ENCODE peak calls at places on chromosomes 13 and 19, in ten cellular contexts. B, A, T, K, Z, N, L, I, D and G are unnamed samples.

GRCh38 chr19:56091751-56092546 is 29.1 kb downstream of the ZNF787 start:
- DNase-seq in A (no peak), T (no peak), L (no peak), Z (no peak), B (no peak), K (no peak), I (no peak), N (no peak), D (no peak), G (no peak)

GRCh38 chr19:13951799-13952153 is 533 bp upstream of the DCAF15 start:
- DNase-seq in L (no peak), B (no peak), K (no peak), D (no peak), I (no peak), Z (no peak), T (no peak), N (no peak), A (no peak), G (no peak)

GRCh38 chr19:53086949-53087348 is 16.3 kb downstream of the ZNF160 start:
- DNase-seq in I (no peak), Z (no peak), D (peak), A (peak), T (no peak), L (no peak), N (peak), K (no peak), B (no peak), G (no peak)

GRCh38 chr19:48779636-48780035 is 24.3 kb downstream of the FGF21 start:
- DNase-seq in B (no peak), N (no peak), L (no peak), A (no peak), K (no peak), D (no peak), I (no peak), T (no peak), Z (no peak), G (no peak)

GRCh38 chr13:39468306-39468705 is 134.7 kb downstream of the LHFPL6 start:
- DNase-seq in T (no peak), Z (no peak), L (no peak), N (no peak), K (no peak), D (no peak), B (no peak), A (no peak), I (no peak), G (no peak)

GRCh38 chr13:74449811-74450524 is 315.8 kb upstream of the KLF12 start:
- DNase-seq in B (no peak), K (no peak), D (no peak), N (no peak), Z (no peak), L (no peak), I (no peak), T (no peak), A (no peak), G (no peak)

GRCh38 chr19:42529248-42529764 is 1.0 kb upstream of the CEACAM1 start:
- DNase-seq in Z (peak), T (peak), D (peak), I (peak), L (peak), A (peak), N (peak), K (peak), B (peak), G (peak)

GRCh38 chr19:57747472-57747807 is 825 bp downstream of the ZNF776 start:
- DNase-seq in N (no peak), I (no peak), B (no peak), A (no peak), K (no peak), Z (no peak), T (no peak), L (no peak), D (no peak), G (no peak)

GRCh38 chr13:27921421-27921960 is 1.7 kb downstream of the PDX1 start:
- DNase-seq in Z (no peak), B (no peak), K (no peak), T (no peak), A (no peak), L (no peak), I (peak), N (no peak), D (no peak), G (no peak)

GRCh38 chr13:110360598-110360997 is 53.5 kb downstream of the COL4A2 start:
- DNase-seq in K (no peak), L (no peak), D (no peak), T (no peak), A (no peak), I (no peak), Z (no peak), N (no peak), B (no peak), G (no peak)

DNA sequence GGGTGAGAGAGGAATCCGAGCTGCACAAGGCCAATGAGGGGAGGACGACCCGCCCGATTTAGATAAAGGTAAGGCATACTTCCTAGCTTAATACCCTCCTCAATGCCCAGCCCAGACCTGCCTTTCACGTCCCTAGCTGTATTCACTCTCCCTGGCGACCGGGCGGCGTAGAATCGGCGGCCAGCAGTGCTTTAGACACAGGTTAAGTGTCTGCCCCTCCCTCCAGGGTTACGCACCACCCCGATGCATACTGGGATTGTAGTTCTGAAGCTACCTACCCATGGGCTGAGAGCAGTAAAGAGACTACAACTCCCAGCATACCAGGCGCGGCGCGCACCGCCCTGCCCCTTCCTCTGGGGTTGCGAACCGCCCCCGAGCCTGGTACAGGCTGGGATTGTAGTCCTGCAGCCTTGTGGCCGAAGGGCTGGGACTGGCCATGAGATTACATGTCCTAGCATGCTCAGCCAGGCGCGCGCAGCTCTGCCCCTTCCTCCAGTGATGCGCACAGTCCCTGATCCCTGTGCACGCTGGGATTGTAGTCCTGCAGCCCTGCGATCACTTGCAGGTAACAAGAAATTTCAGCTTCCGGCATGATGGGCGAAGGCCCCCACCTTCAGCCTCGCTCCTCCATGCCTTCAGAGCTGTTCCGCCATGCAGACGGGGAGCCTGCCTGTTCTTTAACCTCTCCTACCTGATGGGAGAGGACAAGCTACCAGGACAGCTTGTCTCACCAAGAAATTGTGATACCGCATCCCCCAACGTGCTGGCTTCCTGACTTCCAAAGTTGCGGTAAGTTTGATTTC is 43.5 kb upstream of the ZNF14 start:
- DNase-seq in I (peak), B (peak), Z (peak), T (peak), L (peak), A (peak), N (peak), K (peak), D (peak), G (peak)
- TF ChIP-seq CTCF in I (no peak), B (no peak), Z (no peak), T (no peak), L (no peak), A (no peak), N (no peak), K (no peak), D (no peak), G (no peak)

GRCh38 chr13:72726721-72727416 is 560 bp downstream of the MZT1 start:
- DNase-seq in B (no peak), Z (no peak), I (peak), N (no peak), L (peak), T (peak), D (peak), A (peak), K (peak), G (peak)
- TF ChIP-seq CTCF in B (no peak), Z (no peak), I (no peak), N (no peak), L (no peak), T (no peak), D (no peak), A (no peak), K (no peak), G (no peak)

GRCh38 chr13:24671367-24672117 is 8.7 kb upstream of the ATP12A start:
- DNase-seq in I (no peak), L (peak), B (no peak), N (peak), K (no peak), D (peak), T (no peak), A (peak), Z (no peak), G (peak)
- TF ChIP-seq CTCF in I (peak), L (peak), B (peak), N (peak), K (peak), D (peak), T (peak), A (peak), Z (peak), G (peak)

GRCh38 chr13:96491103-96491502 is 401.2 kb downstream of the HS6ST3 start:
- DNase-seq in Z (no peak), I (no peak), K (no peak), B (no peak), A (no peak), N (no peak), D (no peak), L (no peak), T (no peak), G (no peak)

GRCh38 chr13:96492758-96493157 is 402.9 kb downstream of the HS6ST3 start:
- DNase-seq in I (no peak), N (no peak), B (no peak), T (no peak), Z (no peak), D (no peak), L (no peak), K (no peak), A (no peak), G (no peak)

DNA sequence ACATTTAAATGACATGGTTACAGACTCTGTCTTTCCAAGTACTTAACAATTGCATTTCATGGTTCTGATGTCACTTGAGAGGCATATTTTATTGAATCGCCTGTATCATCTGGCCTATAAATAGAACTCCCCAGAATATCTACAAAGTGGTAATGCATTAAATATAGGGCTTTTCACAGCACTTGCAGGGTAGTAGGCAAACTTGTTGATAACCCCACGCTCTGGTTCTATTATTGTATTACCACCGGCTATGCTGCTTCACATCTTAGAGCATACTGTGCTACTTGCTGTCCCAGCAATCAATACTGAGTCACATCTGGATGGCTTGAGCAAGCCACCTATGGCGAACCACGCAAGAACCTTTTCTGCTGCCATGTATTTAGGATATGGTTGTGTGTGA is 400.7 kb downstream of the HS6ST3 start:
- DNase-seq in I (no peak), D (no peak), T (no peak), A (no peak), Z (no peak), L (no peak), N (no peak), B (no peak), K (no peak), G (no peak)
- TF ChIP-seq CTCF in I (no peak), D (no peak), T (no peak), A (no peak), Z (no peak), L (no peak), N (no peak), B (no peak), K (no peak), G (no peak)

GRCh38 chr13:88000787-88001186 is 329.6 kb downstream of the SLITRK5 start:
- DNase-seq in L (no peak), I (no peak), Z (no peak), K (no peak), A (no peak), D (no peak), T (no peak), N (no peak), B (no peak), G (no peak)

GRCh38 chr13:87998081-87998480 is 326.9 kb downstream of the SLITRK5 start:
- DNase-seq in B (no peak), L (no peak), K (no peak), N (no peak), Z (no peak), T (no peak), A (no peak), D (no peak), I (no peak), G (no peak)

GRCh38 chr13:87999791-88000190 is 328.6 kb downstream of the SLITRK5 start:
- DNase-seq in I (no peak), A (peak), L (no peak), Z (no peak), B (no peak), N (peak), K (no peak), D (no peak), T (no peak), G (no peak)

GRCh38 chr13:87999141-87999765 is 328.1 kb downstream of the SLITRK5 start:
- DNase-seq in I (no peak), N (peak), L (no peak), A (peak), K (no peak), Z (no peak), T (no peak), B (no peak), D (peak), G (no peak)

DNA sequence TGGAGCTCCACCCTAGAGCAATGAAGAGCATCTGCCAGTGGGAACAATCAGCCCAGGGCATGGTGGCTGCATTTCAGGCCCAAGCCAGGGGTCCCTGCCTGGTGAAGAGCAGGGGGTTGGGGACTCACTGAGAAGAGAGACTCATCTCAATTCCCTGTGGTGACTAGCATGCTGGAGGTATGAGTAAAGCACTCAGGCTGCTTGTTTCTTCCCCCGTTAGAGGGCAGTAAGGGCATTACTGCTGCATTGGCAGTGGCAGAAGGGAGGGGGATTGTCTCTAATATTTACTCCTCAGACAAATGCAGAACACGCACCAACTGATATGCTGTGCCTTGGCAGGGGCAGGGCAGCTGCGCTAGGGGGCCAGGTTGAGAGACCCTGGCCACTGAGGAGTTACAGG is 329.1 kb downstream of the SLITRK5 start:
- DNase-seq in I (no peak), A (peak), Z (no peak), B (no peak), N (no peak), T (no peak), K (no peak), L (no peak), D (peak), G (no peak)
- TF ChIP-seq CTCF in I (no peak), A (peak), Z (no peak), B (peak), N (no peak), T (no peak), K (no peak), L (no peak), D (peak), G (no peak)

GRCh38 chr19:30046522-30046921 is 104.5 kb downstream of the URI1 start:
- DNase-seq in T (no peak), N (peak), D (no peak), K (no peak), L (no peak), I (peak), A (peak), B (peak), Z (no peak), G (no peak)
- TF ChIP-seq CTCF in T (no peak), N (peak), D (peak), K (peak), L (no peak), I (peak), A (peak), B (peak), Z (no peak), G (no peak)

GRCh38 chr13:79503473-79504017 is 22.6 kb downstream of the NDFIP2 start:
- DNase-seq in I (no peak), B (no peak), T (no peak), D (no peak), N (no peak), Z (no peak), A (no peak), L (no peak), K (no peak), G (no peak)

GRCh38 chr13:79503069-79503468 is 22.1 kb downstream of the NDFIP2 start:
- DNase-seq in I (no peak), K (no peak), A (no peak), Z (no peak), L (no peak), T (no peak), D (no peak), B (no peak), N (no peak), G (no peak)

GRCh38 chr13:79497852-79498251 is 16.9 kb downstream of the NDFIP2 start:
- DNase-seq in N (no peak), A (no peak), Z (no peak), T (no peak), K (no peak), L (no peak), I (no peak), B (no peak), D (no peak), G (no peak)

GRCh38 chr13:79501538-79502232 is 20.7 kb downstream of the NDFIP2 start:
- DNase-seq in T (no peak), L (no peak), N (no peak), A (peak), I (no peak), D (peak), B (no peak), Z (no peak), K (no peak), G (no peak)

DNA sequence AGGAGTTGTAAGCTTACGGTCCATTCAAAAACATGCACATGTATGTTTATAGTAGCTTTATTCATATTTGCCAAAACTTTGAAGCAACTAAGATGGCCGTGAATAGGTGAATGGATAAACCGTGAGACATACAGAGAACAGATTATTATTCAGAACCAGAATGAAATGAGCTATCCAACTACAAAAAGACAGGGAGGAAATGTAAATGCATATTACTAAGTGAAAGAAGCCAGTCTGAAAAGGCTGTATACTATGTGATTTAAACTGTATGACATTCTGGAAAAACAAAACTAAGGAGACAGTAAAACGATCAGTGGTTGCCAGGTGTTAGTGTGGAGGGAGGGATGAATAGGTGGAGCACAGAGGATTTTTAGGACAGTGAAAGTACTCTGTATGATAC is 19.9 kb downstream of the NDFIP2 start:
- DNase-seq in A (no peak), K (no peak), N (no peak), T (no peak), B (no peak), Z (no peak), L (no peak), D (no peak), I (no peak), G (no peak)
- TF ChIP-seq CTCF in A (no peak), K (no peak), N (no peak), T (no peak), B (no peak), Z (no peak), L (no peak), D (no peak), I (no peak), G (no peak)

DNA sequence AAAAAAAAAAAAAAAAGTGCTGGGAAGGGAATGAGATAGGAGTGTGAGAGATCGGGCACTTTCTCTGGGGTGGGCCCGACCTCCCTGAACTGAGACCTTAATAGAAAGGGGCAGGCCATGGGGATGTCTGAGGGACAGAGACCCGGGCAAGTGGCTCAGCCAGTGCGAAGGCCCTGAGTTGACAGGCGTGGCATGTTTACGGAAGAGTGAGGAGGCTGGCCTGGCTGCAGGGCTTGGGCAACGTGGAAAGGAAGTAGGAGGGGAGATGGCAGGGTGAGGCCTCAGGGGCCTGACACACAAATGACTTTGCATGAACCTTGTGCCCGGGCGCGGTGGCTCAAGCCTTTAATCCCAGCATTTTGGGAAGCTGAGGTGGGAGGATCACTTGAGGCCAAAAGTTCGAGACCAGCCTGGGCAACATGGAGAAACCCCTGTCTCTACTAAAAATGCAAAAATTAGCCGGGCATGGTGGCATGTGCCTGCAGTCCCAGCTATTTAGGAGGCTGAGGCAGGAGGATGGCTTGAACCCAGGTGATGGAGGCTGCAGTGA is 13.9 kb downstream of the FCHO1 start:
- DNase-seq in T (no peak), I (no peak), N (no peak), K (no peak), A (no peak), B (no peak), D (no peak), L (peak), Z (no peak), G (peak)
- TF ChIP-seq CTCF in T (no peak), I (no peak), N (no peak), K (no peak), A (no peak), B (no peak), D (no peak), L (no peak), Z (no peak), G (no peak)

GRCh38 chr13:113968463-113969310 is 5.2 kb downstream of the C13orf46 start:
- DNase-seq in B (no peak), D (no peak), A (no peak), L (no peak), N (no peak), K (no peak), Z (no peak), T (peak), I (no peak), G (no peak)
- TF ChIP-seq CTCF in B (no peak), D (no peak), A (no peak), L (no peak), N (no peak), K (no peak), Z (no peak), T (no peak), I (no peak), G (no peak)

GRCh38 chr19:35327642-35328041 is 1.3 kb upstream of the CD22 start:
- DNase-seq in D (no peak), T (no peak), N (no peak), K (no peak), L (no peak), I (no peak), Z (no peak), A (no peak), B (no peak), G (no peak)
- TF ChIP-seq CTCF in D (no peak), T (no peak), N (peak), K (peak), L (no peak), I (no peak), Z (no peak), A (peak), B (no peak), G (no peak)